ENCODE peak calls at places on chromosomes 13 and 19, in eight cellular contexts. One of them, this sample, is unnamed.
A peak's percentile ranks its signal among the peaks of the same experiment; 100 is the strongest.

GRCh38 chr13:30141773-30142501 is 165.4 kb downstream of the KATNAL1 start:
- DNase-seq in AG10803: peak; percentile 33
- DNase-seq in A549: no peak
- DNase-seq in heart left ventricle: no peak
- DNase-seq in HL-60: no peak
- DNase-seq in cardiac muscle cell: no peak
- DNase-seq in IMR-90: no peak
- DNase-seq in astrocyte of the cerebellum: no peak
- DNase-seq in this sample: no peak

GRCh38 chr13:106072014-106072413 is 463.4 kb downstream of the EFNB2 start:
- DNase-seq in AG10803: no peak
- DNase-seq in A549: no peak
- DNase-seq in heart left ventricle: no peak
- DNase-seq in HL-60: no peak
- DNase-seq in cardiac muscle cell: no peak
- DNase-seq in IMR-90: no peak
- DNase-seq in astrocyte of the cerebellum: no peak
- DNase-seq in this sample: no peak

GRCh38 chr13:77502104-77502720 is 33.3 kb upstream of the SCEL start:
- DNase-seq in AG10803: no peak
- DNase-seq in A549: no peak
- DNase-seq in heart left ventricle: no peak
- DNase-seq in HL-60: no peak
- DNase-seq in cardiac muscle cell: no peak
- DNase-seq in IMR-90: no peak
- DNase-seq in astrocyte of the cerebellum: no peak
- DNase-seq in this sample: no peak

GRCh38 chr19:7366701-7367420 is 18.1 kb downstream of the ARHGEF18 start:
- DNase-seq in AG10803: peak; percentile 34
- DNase-seq in A549: peak; percentile 70
- DNase-seq in heart left ventricle: no peak
- DNase-seq in HL-60: peak; percentile 58
- DNase-seq in cardiac muscle cell: no peak
- DNase-seq in IMR-90: peak; percentile 33
- DNase-seq in astrocyte of the cerebellum: no peak
- DNase-seq in this sample: peak; percentile 51

GRCh38 chr19:2333027-2333806 is 4.7 kb downstream of the SPPL2B start:
- DNase-seq in AG10803: no peak
- DNase-seq in A549: no peak
- DNase-seq in heart left ventricle: no peak
- DNase-seq in HL-60: no peak
- DNase-seq in cardiac muscle cell: no peak
- DNase-seq in IMR-90: no peak
- DNase-seq in astrocyte of the cerebellum: no peak
- DNase-seq in this sample: no peak

GRCh38 chr13:100808330-100808729 is 133.7 kb upstream of the TMTC4 start:
- DNase-seq in AG10803: no peak
- DNase-seq in A549: no peak
- DNase-seq in heart left ventricle: no peak
- DNase-seq in HL-60: no peak
- DNase-seq in cardiac muscle cell: no peak
- DNase-seq in IMR-90: no peak
- DNase-seq in astrocyte of the cerebellum: no peak
- DNase-seq in this sample: no peak

GRCh38 chr19:57850553-57851017 is 926 bp downstream of the ZNF587 start:
- DNase-seq in AG10803: peak; percentile 6
- DNase-seq in A549: peak; percentile 41
- DNase-seq in heart left ventricle: no peak
- DNase-seq in HL-60: no peak
- DNase-seq in cardiac muscle cell: no peak
- DNase-seq in IMR-90: peak; percentile 31
- DNase-seq in astrocyte of the cerebellum: no peak
- DNase-seq in this sample: peak; percentile 56

GRCh38 chr19:45173816-45174215 is 4.2 kb downstream of the TRAPPC6A start:
- DNase-seq in AG10803: peak; percentile 79
- DNase-seq in A549: no peak
- DNase-seq in heart left ventricle: no peak
- DNase-seq in HL-60: no peak
- DNase-seq in cardiac muscle cell: no peak
- DNase-seq in IMR-90: peak; percentile 79
- DNase-seq in astrocyte of the cerebellum: peak; percentile 41
- DNase-seq in this sample: no peak

GRCh38 chr19:6048808-6049405 is 61.4 kb downstream of the RFX2 start:
- DNase-seq in AG10803: peak; percentile 68
- DNase-seq in A549: peak; percentile 71
- DNase-seq in heart left ventricle: peak; percentile 70
- DNase-seq in HL-60: no peak
- DNase-seq in cardiac muscle cell: peak; percentile 83
- DNase-seq in IMR-90: peak; percentile 65
- DNase-seq in astrocyte of the cerebellum: no peak
- DNase-seq in this sample: peak; percentile 79

GRCh38 chr13:74761794-74762193 is 627.6 kb upstream of the KLF12 start:
- DNase-seq in AG10803: peak; percentile 96
- DNase-seq in A549: no peak
- DNase-seq in heart left ventricle: no peak
- DNase-seq in HL-60: no peak
- DNase-seq in cardiac muscle cell: no peak
- DNase-seq in IMR-90: no peak
- DNase-seq in astrocyte of the cerebellum: peak; percentile 95
- DNase-seq in this sample: peak; percentile 45

GRCh38 chr13:107927557-107927956 is 287.8 kb downstream of the LIG4 start:
- DNase-seq in AG10803: no peak
- DNase-seq in A549: no peak
- DNase-seq in heart left ventricle: no peak
- DNase-seq in HL-60: no peak
- DNase-seq in cardiac muscle cell: no peak
- DNase-seq in IMR-90: no peak
- DNase-seq in astrocyte of the cerebellum: no peak
- DNase-seq in this sample: no peak

DNA sequence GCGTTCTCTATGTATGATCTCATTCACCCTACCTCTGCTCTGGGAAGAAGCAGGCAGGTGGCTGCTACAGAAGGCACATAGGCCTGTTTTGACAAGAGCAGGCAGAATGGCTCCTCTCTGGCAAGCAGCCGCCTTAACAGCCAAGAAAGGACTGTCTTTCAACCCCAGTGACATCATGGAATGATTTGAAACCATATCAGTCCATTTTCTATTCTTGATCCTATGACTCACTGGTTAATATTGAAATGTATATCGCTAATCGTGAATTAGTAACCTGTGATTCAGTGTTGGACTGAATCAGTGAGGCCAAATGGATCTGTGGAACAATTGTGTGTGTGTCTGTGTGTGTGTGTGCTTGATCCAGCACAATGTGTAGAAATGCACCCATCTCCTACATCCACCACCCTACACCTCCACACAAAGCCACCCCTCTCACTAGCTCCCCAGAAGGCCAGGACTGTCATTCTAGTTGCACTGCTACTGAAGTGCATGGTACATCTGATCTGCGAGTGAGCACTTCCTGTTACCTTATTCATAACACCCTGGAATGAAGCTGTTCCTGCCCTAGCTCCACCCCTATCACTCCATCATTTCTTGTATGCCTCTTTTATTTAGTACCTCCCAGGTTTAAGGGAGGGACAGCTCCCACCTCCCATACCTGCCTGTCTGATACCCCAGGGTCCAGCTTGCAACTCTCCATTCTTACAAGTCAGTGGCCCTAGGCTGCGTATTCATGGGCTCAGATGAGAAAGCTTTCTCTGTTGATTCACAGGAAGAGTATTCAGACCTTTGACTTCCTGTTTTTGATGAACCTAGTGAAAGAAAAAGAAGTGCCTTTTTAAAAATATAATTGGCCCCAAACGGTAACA is 460.0 kb downstream of the FOXO1 start:
- DNase-seq in AG10803: no peak
- DNase-seq in A549: no peak
- DNase-seq in heart left ventricle: no peak
- DNase-seq in HL-60: no peak
- DNase-seq in cardiac muscle cell: no peak
- DNase-seq in IMR-90: peak; percentile 7
- DNase-seq in astrocyte of the cerebellum: no peak
- DNase-seq in this sample: peak; percentile 52
- TF ChIP-seq CTCF in AG10803: no peak
- TF ChIP-seq CTCF in A549: no peak
- TF ChIP-seq CTCF in heart left ventricle: no peak
- TF ChIP-seq CTCF in HL-60: no peak
- TF ChIP-seq CTCF in cardiac muscle cell: no peak
- TF ChIP-seq CTCF in IMR-90: no peak
- TF ChIP-seq CTCF in astrocyte of the cerebellum: no peak
- TF ChIP-seq CTCF in this sample: no peak

GRCh38 chr13:68813397-68813796 is 1294.2 kb upstream of the ATXN8OS start:
- DNase-seq in AG10803: no peak
- DNase-seq in A549: no peak
- DNase-seq in heart left ventricle: no peak
- DNase-seq in HL-60: no peak
- DNase-seq in cardiac muscle cell: peak; percentile 49
- DNase-seq in IMR-90: no peak
- DNase-seq in astrocyte of the cerebellum: no peak
- DNase-seq in this sample: no peak

GRCh38 chr13:68808456-68808855 is 1299.2 kb upstream of the ATXN8OS start:
- DNase-seq in AG10803: no peak
- DNase-seq in A549: no peak
- DNase-seq in heart left ventricle: no peak
- DNase-seq in HL-60: no peak
- DNase-seq in cardiac muscle cell: no peak
- DNase-seq in IMR-90: no peak
- DNase-seq in astrocyte of the cerebellum: peak; percentile 78
- DNase-seq in this sample: no peak

GRCh38 chr13:68806125-68806524 is 1301.5 kb upstream of the ATXN8OS start:
- DNase-seq in AG10803: no peak
- DNase-seq in A549: no peak
- DNase-seq in heart left ventricle: no peak
- DNase-seq in HL-60: no peak
- DNase-seq in cardiac muscle cell: no peak
- DNase-seq in IMR-90: no peak
- DNase-seq in astrocyte of the cerebellum: no peak
- DNase-seq in this sample: no peak

GRCh38 chr13:68810660-68811059 is 1297.0 kb upstream of the ATXN8OS start:
- DNase-seq in AG10803: no peak
- DNase-seq in A549: peak; percentile 2
- DNase-seq in heart left ventricle: no peak
- DNase-seq in HL-60: no peak
- DNase-seq in cardiac muscle cell: peak; percentile 37
- DNase-seq in IMR-90: no peak
- DNase-seq in astrocyte of the cerebellum: no peak
- DNase-seq in this sample: no peak
- TF ChIP-seq CTCF in AG10803: no peak
- TF ChIP-seq CTCF in A549: no peak
- TF ChIP-seq CTCF in heart left ventricle: no peak
- TF ChIP-seq CTCF in HL-60: no peak
- TF ChIP-seq CTCF in cardiac muscle cell: no peak
- TF ChIP-seq CTCF in IMR-90: no peak
- TF ChIP-seq CTCF in astrocyte of the cerebellum: peak; percentile 39
- TF ChIP-seq CTCF in this sample: no peak

GRCh38 chr13:28805193-28805819 is 14.8 kb upstream of the MTUS2 start:
- DNase-seq in AG10803: no peak
- DNase-seq in A549: peak; percentile 44
- DNase-seq in heart left ventricle: peak; percentile 45
- DNase-seq in HL-60: no peak
- DNase-seq in cardiac muscle cell: peak; percentile 12
- DNase-seq in IMR-90: no peak
- DNase-seq in astrocyte of the cerebellum: no peak
- DNase-seq in this sample: peak; percentile 44
- TF ChIP-seq CTCF in AG10803: peak; percentile 37
- TF ChIP-seq CTCF in A549: peak; percentile 38
- TF ChIP-seq CTCF in heart left ventricle: peak; percentile 20
- TF ChIP-seq CTCF in HL-60: no peak
- TF ChIP-seq CTCF in cardiac muscle cell: peak; percentile 46
- TF ChIP-seq CTCF in IMR-90: peak; percentile 15
- TF ChIP-seq CTCF in astrocyte of the cerebellum: peak; percentile 20
- TF ChIP-seq CTCF in this sample: peak; percentile 55

GRCh38 chr19:19064098-19064722 is 416 bp downstream of the SLC25A42 start:
- DNase-seq in AG10803: no peak
- DNase-seq in A549: peak; percentile 19
- DNase-seq in heart left ventricle: peak; percentile 33
- DNase-seq in HL-60: peak; percentile 28
- DNase-seq in cardiac muscle cell: no peak
- DNase-seq in IMR-90: no peak
- DNase-seq in astrocyte of the cerebellum: no peak
- DNase-seq in this sample: no peak
- TF ChIP-seq CTCF in AG10803: peak; percentile 35
- TF ChIP-seq CTCF in A549: no peak
- TF ChIP-seq CTCF in heart left ventricle: no peak
- TF ChIP-seq CTCF in HL-60: no peak
- TF ChIP-seq CTCF in cardiac muscle cell: peak; percentile 36
- TF ChIP-seq CTCF in IMR-90: peak; percentile 35
- TF ChIP-seq CTCF in astrocyte of the cerebellum: no peak
- TF ChIP-seq CTCF in this sample: peak; percentile 8

GRCh38 chr13:41029629-41030028 is 10.5 kb upstream of the ELF1 start:
- DNase-seq in AG10803: no peak
- DNase-seq in A549: no peak
- DNase-seq in heart left ventricle: no peak
- DNase-seq in HL-60: no peak
- DNase-seq in cardiac muscle cell: no peak
- DNase-seq in IMR-90: no peak
- DNase-seq in astrocyte of the cerebellum: no peak
- DNase-seq in this sample: no peak
- TF ChIP-seq CTCF in AG10803: no peak
- TF ChIP-seq CTCF in A549: no peak
- TF ChIP-seq CTCF in heart left ventricle: no peak
- TF ChIP-seq CTCF in HL-60: no peak
- TF ChIP-seq CTCF in cardiac muscle cell: no peak
- TF ChIP-seq CTCF in IMR-90: no peak
- TF ChIP-seq CTCF in astrocyte of the cerebellum: no peak
- TF ChIP-seq CTCF in this sample: no peak

DNA sequence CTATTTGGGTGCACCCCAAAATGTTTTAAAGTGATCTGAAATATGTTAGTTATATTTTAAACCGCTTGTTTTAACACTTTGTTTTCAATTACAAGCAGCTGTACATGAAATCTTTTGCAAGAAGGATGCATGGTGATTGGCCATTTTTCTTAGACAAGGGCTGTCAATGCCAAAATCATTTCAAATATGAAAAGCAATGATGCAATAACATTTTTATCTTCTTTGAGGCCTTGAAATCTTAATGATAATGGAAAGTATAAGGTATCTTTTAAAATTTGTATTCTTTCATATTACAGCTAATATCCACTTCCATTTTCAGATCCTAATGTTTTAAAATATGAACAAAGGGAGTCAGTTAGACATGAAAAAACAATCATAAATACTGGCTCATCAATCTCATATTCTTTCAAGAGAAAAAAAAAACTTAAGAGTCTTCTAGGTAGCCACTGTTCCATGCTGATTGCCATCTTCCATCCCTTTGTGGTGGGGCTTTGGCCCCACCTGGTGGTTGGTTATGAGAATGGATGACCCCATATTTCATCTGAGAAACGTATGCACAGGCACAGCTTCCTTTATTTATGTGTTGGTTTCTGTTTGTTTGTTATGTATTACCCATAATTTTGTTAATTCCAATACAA is 330.3 kb upstream of the MIR17HG start:
- DNase-seq in AG10803: peak; percentile 12
- DNase-seq in A549: peak; percentile 53
- DNase-seq in heart left ventricle: peak; percentile 23
- DNase-seq in HL-60: peak; percentile 7
- DNase-seq in cardiac muscle cell: peak; percentile 50
- DNase-seq in IMR-90: peak; percentile 9
- DNase-seq in astrocyte of the cerebellum: peak; percentile 12
- DNase-seq in this sample: peak; percentile 46
- TF ChIP-seq CTCF in AG10803: peak; percentile 67
- TF ChIP-seq CTCF in A549: peak; percentile 80
- TF ChIP-seq CTCF in heart left ventricle: peak; percentile 48
- TF ChIP-seq CTCF in HL-60: peak; percentile 19
- TF ChIP-seq CTCF in cardiac muscle cell: peak; percentile 84
- TF ChIP-seq CTCF in IMR-90: peak; percentile 54
- TF ChIP-seq CTCF in astrocyte of the cerebellum: peak; percentile 84
- TF ChIP-seq CTCF in this sample: peak; percentile 65

GRCh38 chr19:39479916-39480315 is 722 bp upstream of the TIMM50 start:
- DNase-seq in AG10803: no peak
- DNase-seq in A549: no peak
- DNase-seq in heart left ventricle: no peak
- DNase-seq in HL-60: no peak
- DNase-seq in cardiac muscle cell: no peak
- DNase-seq in IMR-90: no peak
- DNase-seq in astrocyte of the cerebellum: no peak
- DNase-seq in this sample: no peak
- TF ChIP-seq CTCF in AG10803: no peak
- TF ChIP-seq CTCF in A549: no peak
- TF ChIP-seq CTCF in heart left ventricle: no peak
- TF ChIP-seq CTCF in HL-60: no peak
- TF ChIP-seq CTCF in cardiac muscle cell: no peak
- TF ChIP-seq CTCF in IMR-90: no peak
- TF ChIP-seq CTCF in astrocyte of the cerebellum: no peak
- TF ChIP-seq CTCF in this sample: no peak

This sample was measured in cardiac fibroblast.